ENCODE peak calls at places on chromosomes 3 and 15, in ten cellular contexts. R is OCI-LY7, D is foreskin fibroblast, M is cardiac muscle cell, X is A549, Y is fibroblast of pulmonary artery, G is LNCaP clone FGC, I is transverse colon, K is mesothelial cell of epicardium, A is GM10248. W is an unnamed sample.

GRCh38 chr3:38141952-38142273 is 3.5 kb downstream of the MYD88 start:
- DNase-seq in R (no peak), D (no peak), M (no peak), X (no peak), Y (no peak), G (no peak), I (no peak), K (no peak), A (no peak), W (no peak)

GRCh38 chr3:174439621-174440349 is 419.3 kb upstream of the NAALADL2 start:
- DNase-seq in R (no peak), D (peak; percentile 97), M (no peak), X (peak; percentile 58), Y (peak; percentile 96), G (peak; percentile 91), I (peak; percentile 17), K (no peak), A (no peak), W (no peak)

GRCh38 chr3:144162042-144162441 is 190.4 kb downstream of the DIPK2A start:
- DNase-seq in R (no peak), D (peak; percentile 65), M (no peak), X (peak; percentile 67), Y (peak; percentile 71), G (peak; percentile 91), I (no peak), K (no peak), A (no peak), W (no peak)

GRCh38 chr3:129015388-129016105 is 14.4 kb downstream of the EFCC1 start:
- DNase-seq in R (peak; percentile 36), D (no peak), M (no peak), X (no peak), Y (peak; percentile 20), G (no peak), I (peak; percentile 39), K (no peak), A (no peak), W (no peak)

GRCh38 chr3:110518031-110518430 is 553.6 kb upstream of the NECTIN3 start:
- DNase-seq in R (no peak), D (no peak), M (no peak), X (no peak), Y (no peak), G (no peak), I (no peak), K (no peak), A (no peak), W (no peak)

GRCh38 chr15:70714575-70714974 is 48.8 kb downstream of the UACA start:
- DNase-seq in R (no peak), D (no peak), M (no peak), X (peak; percentile 44), Y (peak; percentile 52), G (no peak), I (no peak), K (no peak), A (no peak), W (no peak)

GRCh38 chr3:127455541-127456450 is 134.7 kb downstream of the TPRA1 start:
- DNase-seq in R (peak; percentile 21), D (peak; percentile 86), M (peak; percentile 86), X (peak; percentile 45), Y (peak; percentile 55), G (no peak), I (peak; percentile 66), K (peak; percentile 93), A (peak; percentile 89), W (peak; percentile 75)

GRCh38 chr3:31105438-31106077 is 211.1 kb upstream of the GADL1 start:
- DNase-seq in R (no peak), D (peak; percentile 94), M (no peak), X (peak; percentile 15), Y (peak; percentile 88), G (no peak), I (no peak), K (no peak), A (no peak), W (no peak)

DNA sequence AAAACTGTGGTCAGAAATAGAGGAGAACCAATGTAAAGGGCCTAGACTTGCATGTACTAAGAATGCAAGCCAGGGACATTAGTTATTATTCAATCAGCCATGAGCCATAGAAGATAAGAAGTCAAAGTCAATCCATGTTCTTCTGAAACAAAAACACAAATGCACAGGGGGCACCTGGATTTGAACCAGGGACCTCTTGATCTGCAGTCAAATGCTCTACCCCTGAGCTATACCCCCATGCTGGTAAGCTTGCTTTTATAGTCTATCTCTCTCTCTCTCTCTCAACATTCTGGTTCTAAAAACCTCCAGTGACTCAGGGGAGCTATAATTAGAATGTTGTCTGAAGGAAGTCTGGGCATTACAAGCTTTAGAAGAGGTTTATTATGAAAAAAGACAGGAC is 85.6 kb upstream of the ACP3 start:
- DNase-seq in R (no peak), D (peak; percentile 76), M (peak; percentile 69), X (peak; percentile 33), Y (peak; percentile 58), G (no peak), I (no peak), K (no peak), A (no peak), W (no peak)
- TF ChIP-seq CTCF in R (no peak), D (no peak), M (no peak), X (no peak), Y (no peak), G (no peak), I (no peak), K (no peak), A (no peak), W (no peak)

DNA sequence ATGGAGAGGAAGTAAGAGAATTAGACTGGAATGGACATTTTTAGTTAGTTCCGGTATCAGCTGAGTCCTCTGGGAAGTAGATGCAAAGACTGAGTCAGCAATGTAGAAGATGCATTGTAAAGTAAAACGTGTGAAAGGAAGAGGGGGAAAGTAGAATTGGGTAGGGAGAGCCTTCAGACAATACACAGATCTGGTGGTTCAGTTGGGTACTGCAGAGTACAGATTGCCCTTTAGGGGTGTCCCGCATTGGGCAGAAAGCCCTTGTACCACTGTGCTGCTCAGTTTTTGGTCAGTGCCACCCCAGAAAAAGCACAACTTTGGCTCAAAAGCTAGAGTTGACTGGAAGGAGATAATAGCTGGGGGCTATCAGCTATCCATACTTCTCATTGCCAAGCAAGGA is 247.4 kb downstream of the KBTBD8 start:
- DNase-seq in R (no peak), D (no peak), M (no peak), X (no peak), Y (no peak), G (no peak), I (no peak), K (no peak), A (no peak), W (no peak)
- TF ChIP-seq CTCF in R (no peak), D (no peak), M (no peak), X (no peak), Y (no peak), G (no peak), I (no peak), K (no peak), A (no peak), W (no peak)

GRCh38 chr15:26177816-26178215 is 314.7 kb upstream of the ATP10A start:
- DNase-seq in R (no peak), D (no peak), M (no peak), X (no peak), Y (no peak), G (no peak), I (no peak), K (no peak), A (no peak), W (no peak)

GRCh38 chr15:26176831-26177230 is 313.7 kb upstream of the ATP10A start:
- DNase-seq in R (no peak), D (no peak), M (no peak), X (no peak), Y (no peak), G (no peak), I (no peak), K (no peak), A (no peak), W (no peak)

GRCh38 chr15:26178821-26179220 is 315.7 kb upstream of the ATP10A start:
- DNase-seq in R (no peak), D (no peak), M (no peak), X (no peak), Y (no peak), G (no peak), I (no peak), K (no peak), A (no peak), W (no peak)

GRCh38 chr15:26179906-26180305 is 316.8 kb upstream of the ATP10A start:
- DNase-seq in R (no peak), D (no peak), M (peak; percentile 59), X (peak; percentile 13), Y (no peak), G (no peak), I (no peak), K (no peak), A (no peak), W (no peak)
- TF ChIP-seq CTCF in R (peak; percentile 36), D (no peak), M (no peak), X (no peak), Y (no peak), G (peak; percentile 64), I (no peak), K (no peak), A (no peak), W (no peak)

GRCh38 chr15:75452968-75453702 is 1.6 kb upstream of the SIN3A start:
- DNase-seq in R (peak; percentile 78), D (peak; percentile 60), M (peak; percentile 68), X (peak; percentile 64), Y (peak; percentile 13), G (no peak), I (peak; percentile 54), K (peak; percentile 56), A (no peak), W (peak; percentile 77)

GRCh38 chr15:75453703-75454470 is 2.4 kb upstream of the SIN3A start:
- DNase-seq in R (peak; percentile 100), D (peak; percentile 100), M (peak; percentile 99), X (peak; percentile 100), Y (peak; percentile 100), G (peak; percentile 100), I (peak; percentile 98), K (peak; percentile 97), A (peak; percentile 93), W (peak; percentile 99)

GRCh38 chr15:75455424-75455981 is 4.0 kb upstream of the SIN3A start:
- DNase-seq in R (peak; percentile 88), D (peak; percentile 95), M (peak; percentile 91), X (peak; percentile 80), Y (peak; percentile 74), G (no peak), I (peak; percentile 93), K (peak; percentile 87), A (peak; percentile 91), W (peak; percentile 85)

GRCh38 chr15:75455982-75456531 is 4.6 kb upstream of the SIN3A start:
- DNase-seq in R (peak; percentile 72), D (peak; percentile 68), M (peak; percentile 58), X (peak; percentile 55), Y (peak; percentile 53), G (no peak), I (peak; percentile 64), K (no peak), A (peak; percentile 53), W (no peak)

DNA sequence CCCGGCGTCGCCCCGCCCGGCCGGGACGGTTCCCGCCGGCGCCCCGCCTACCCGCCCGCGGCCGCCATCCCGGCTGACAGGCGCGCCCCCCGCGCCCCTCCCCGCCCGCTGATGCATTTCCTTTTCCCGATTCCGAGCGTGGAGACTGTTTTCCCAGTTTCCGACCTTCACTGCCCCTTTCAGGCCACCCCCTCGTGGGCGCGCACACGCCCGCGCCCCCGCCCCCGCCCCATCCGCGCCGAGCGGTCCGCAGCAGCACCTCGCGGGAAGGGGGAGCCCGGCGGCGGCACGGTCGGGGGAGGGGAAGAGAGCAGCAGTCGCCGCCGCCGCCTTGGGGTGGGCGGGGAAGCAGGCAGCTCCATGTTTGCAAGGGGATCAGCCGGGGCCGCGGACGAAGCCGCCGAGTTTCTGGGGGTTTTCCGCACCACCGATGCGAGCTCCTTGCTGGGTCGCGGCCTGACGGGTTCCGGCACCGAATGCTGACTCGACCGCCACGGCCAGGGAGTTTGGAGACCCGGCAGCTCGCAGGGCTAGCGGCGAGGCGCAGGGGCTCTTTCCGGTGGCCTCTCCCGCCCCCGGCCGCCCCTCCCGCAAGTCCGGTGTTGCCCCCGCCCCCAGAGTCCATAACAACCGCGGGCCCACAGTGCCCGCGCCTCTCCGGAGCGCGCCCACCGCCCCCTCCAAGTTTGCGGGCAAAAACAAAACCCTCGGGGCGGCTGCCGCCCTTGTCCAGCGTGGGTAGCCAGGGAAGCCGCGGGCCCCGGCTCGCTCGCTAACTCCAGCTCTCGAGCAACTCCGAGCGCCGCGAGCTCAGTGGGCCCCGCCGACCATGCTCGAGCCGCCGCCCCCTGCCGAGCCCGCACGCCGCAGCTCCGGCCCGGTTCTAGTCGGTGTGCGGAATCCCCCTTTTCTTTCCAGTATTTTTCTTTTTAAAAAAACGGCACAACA is 3.3 kb upstream of the SIN3A start:
- DNase-seq in R (peak; percentile 77), D (no peak), M (peak; percentile 83), X (no peak), Y (peak; percentile 6), G (no peak), I (peak; percentile 75), K (peak; percentile 81), A (peak; percentile 72), W (peak; percentile 86)
- TF ChIP-seq CTCF in R (no peak), D (no peak), M (no peak), X (no peak), Y (no peak), G (no peak), I (no peak), K (no peak), A (no peak), W (no peak)